ENCODE peak calls at places on chromosomes 5 and 9, in ten cellular contexts. L is endodermal cell, H is brain pericyte, K is H9, Q is T-helper 9 cell, V is RWPE1, T is T-helper 2 cell, O is fibroblast of pulmonary artery, G is B cell, W is tibial artery. J is an unnamed sample.

GRCh38 chr5:32027093-32027716 is 146.9 kb downstream of the GOLPH3 start:
- DNase-seq in L (no peak), H (no peak), K (no peak), Q (no peak), V (no peak), T (no peak), O (no peak), G (no peak), W (no peak), J (no peak)

GRCh38 chr5:131773805-131774204 is 23.0 kb downstream of the FNIP1 start:
- DNase-seq in L (no peak), H (no peak), K (no peak), Q (no peak), V (no peak), T (no peak), O (no peak), G (no peak), W (no peak), J (no peak)

GRCh38 chr9:100725376-100725775 is 147.5 kb downstream of the CAVIN4 start:
- DNase-seq in L (no peak), H (no peak), K (no peak), Q (no peak), V (no peak), T (no peak), O (peak), G (no peak), W (no peak), J (no peak)

GRCh38 chr9:124839612-124840299 is 13.5 kb upstream of the WDR38 start:
- DNase-seq in L (peak), H (no peak), K (peak), Q (no peak), V (no peak), T (no peak), O (peak), G (no peak), W (no peak), J (no peak)

GRCh38 chr5:147084702-147085101 is 150.1 kb upstream of the STK32A start:
- DNase-seq in L (no peak), H (no peak), K (no peak), Q (no peak), V (no peak), T (no peak), O (no peak), G (no peak), W (no peak), J (peak)

GRCh38 chr9:78871452-78872331 is 574.8 kb downstream of the PSAT1 start:
- DNase-seq in L (no peak), H (no peak), K (no peak), Q (no peak), V (peak), T (no peak), O (peak), G (no peak), W (no peak), J (no peak)

GRCh38 chr9:126956929-126957686 is 42.5 kb downstream of the RALGPS1 start:
- DNase-seq in L (peak), H (no peak), K (no peak), Q (no peak), V (peak), T (no peak), O (peak), G (no peak), W (no peak), J (no peak)

GRCh38 chr9:95073042-95073607 is 244.4 kb downstream of the FANCC start:
- DNase-seq in L (peak), H (no peak), K (peak), Q (no peak), V (peak), T (no peak), O (peak), G (peak), W (no peak), J (peak)

GRCh38 chr9:114894801-114895433 is 35.5 kb downstream of the TNFSF8 start:
- DNase-seq in L (peak), H (peak), K (peak), Q (no peak), V (peak), T (no peak), O (peak), G (no peak), W (no peak), J (no peak)

GRCh38 chr5:154745349-154745748 is 9.8 kb upstream of the LARP1 start:
- DNase-seq in L (no peak), H (no peak), K (no peak), Q (no peak), V (no peak), T (no peak), O (no peak), G (no peak), W (no peak), J (no peak)

GRCh38 chr5:150278916-150279315 is 10.7 kb downstream of the CAMK2A start:
- DNase-seq in L (no peak), H (no peak), K (no peak), Q (no peak), V (peak), T (no peak), O (peak), G (no peak), W (no peak), J (no peak)

GRCh38 chr5:168172718-168173045 is 118.8 kb upstream of the WWC1 start:
- DNase-seq in L (no peak), H (no peak), K (no peak), Q (no peak), V (no peak), T (no peak), O (no peak), G (no peak), W (no peak), J (no peak)

GRCh38 chr5:175202461-175203065 is 241.4 kb downstream of the DRD1 start:
- DNase-seq in L (no peak), H (no peak), K (no peak), Q (no peak), V (peak), T (no peak), O (peak), G (no peak), W (no peak), J (no peak)

GRCh38 chr5:65190328-65191053 is 291.2 kb downstream of the ADAMTS6 start:
- DNase-seq in L (no peak), H (no peak), K (no peak), Q (no peak), V (peak), T (no peak), O (peak), G (no peak), W (no peak), J (no peak)

GRCh38 chr5:168364738-168365550 is 73.5 kb downstream of the WWC1 start:
- DNase-seq in L (peak), H (no peak), K (peak), Q (no peak), V (peak), T (no peak), O (peak), G (no peak), W (peak), J (no peak)

GRCh38 chr9:12859704-12860251 is 85.0 kb downstream of the LURAP1L start:
- DNase-seq in L (no peak), H (no peak), K (no peak), Q (no peak), V (peak), T (no peak), O (peak), G (no peak), W (no peak), J (no peak)

J was measured in sigmoid colon.